ENCODE peak calls at places on chromosomes 3 and 15, in seven cellular contexts. A, Z, W, T, G, V and E are unnamed samples.

GRCh38 chr3:49661281-49661680 is 12.9 kb upstream of the APEH start:
- DNase-seq in A (peak), Z (peak), W (no peak), T (no peak), G (no peak), V (no peak), E (no peak)

GRCh38 chr3:75294124-75294523 is 370.0 kb upstream of the FRG2C start:
- DNase-seq in A (peak), Z (peak), W (peak), T (no peak), G (no peak), V (peak), E (peak)

GRCh38 chr15:33278816-33279612 is 31.8 kb upstream of the RYR3 start:
- DNase-seq in A (no peak), Z (peak), W (peak), T (peak), G (peak), V (no peak), E (no peak)

GRCh38 chr3:71360694-71361093 is 222.8 kb downstream of the FOXP1 start:
- DNase-seq in A (no peak), Z (no peak), W (no peak), T (no peak), G (no peak), V (no peak), E (no peak)

GRCh38 chr3:140905557-140905956 is 36.1 kb upstream of the SLC25A36 start:
- DNase-seq in A (no peak), Z (no peak), W (no peak), T (no peak), G (no peak), V (no peak), E (no peak)

GRCh38 chr3:28139288-28139687 is 102.1 kb upstream of the CMC1 start:
- DNase-seq in A (no peak), Z (no peak), W (no peak), T (no peak), G (no peak), V (no peak), E (no peak)

GRCh38 chr15:85579011-85579701 is 198.8 kb downstream of the AKAP13 start:
- DNase-seq in A (no peak), Z (no peak), W (no peak), T (peak), G (no peak), V (no peak), E (no peak)

GRCh38 chr3:45464336-45464809 is 76.0 kb downstream of the LARS2 start:
- DNase-seq in A (peak), Z (peak), W (peak), T (peak), G (no peak), V (no peak), E (peak)

GRCh38 chr3:56782900-56783299 is 18.8 kb downstream of the ARHGEF3 start:
- DNase-seq in A (no peak), Z (no peak), W (peak), T (peak), G (no peak), V (no peak), E (no peak)

GRCh38 chr15:85457392-85457968 is 77.1 kb downstream of the AKAP13 start:
- DNase-seq in A (no peak), Z (peak), W (no peak), T (no peak), G (no peak), V (no peak), E (no peak)

GRCh38 chr3:14834121-14834520 is 15.4 kb downstream of the FGD5 start:
- DNase-seq in A (no peak), Z (no peak), W (no peak), T (no peak), G (no peak), V (no peak), E (no peak)

GRCh38 chr3:42572278-42572677 is 9.5 kb downstream of the SEC22C start:
- DNase-seq in A (peak), Z (peak), W (peak), T (peak), G (peak), V (peak), E (peak)

GRCh38 chr15:32824777-32825176 is 107.0 kb downstream of the GREM1 start:
- DNase-seq in A (no peak), Z (peak), W (no peak), T (peak), G (no peak), V (peak), E (no peak)

GRCh38 chr3:43097681-43098080 is 8.2 kb downstream of the POMGNT2 start:
- DNase-seq in A (no peak), Z (no peak), W (no peak), T (no peak), G (no peak), V (no peak), E (no peak)

GRCh38 chr3:193016437-193016887 is 98.8 kb upstream of the MB21D2 start:
- DNase-seq in A (no peak), Z (no peak), W (no peak), T (no peak), G (no peak), V (no peak), E (peak)

GRCh38 chr15:68192804-68193521 is 12.2 kb downstream of the CALML4 start:
- DNase-seq in A (no peak), Z (no peak), W (no peak), T (no peak), G (no peak), V (no peak), E (no peak)

GRCh38 chr15:82414536-82415191 is 15.0 kb upstream of the GOLGA6L9 start:
- DNase-seq in A (no peak), Z (peak), W (no peak), T (no peak), G (no peak), V (peak), E (no peak)

GRCh38 chr3:66029014-66029413 is 9.7 kb downstream of the MAGI1 start:
- DNase-seq in A (no peak), Z (no peak), W (no peak), T (no peak), G (no peak), V (no peak), E (no peak)

GRCh38 chr15:31344824-31345605 is 18.4 kb downstream of the KLF13 start:
- DNase-seq in A (no peak), Z (no peak), W (no peak), T (no peak), G (no peak), V (no peak), E (no peak)

GRCh38 chr15:73305331-73306211 is 63.2 kb downstream of the HCN4 start:
- DNase-seq in A (peak), Z (peak), W (peak), T (peak), G (peak), V (peak), E (peak)

GRCh38 chr3:160757624-160758106 is 1.6 kb downstream of the PPM1L start:
- DNase-seq in A (no peak), Z (no peak), W (peak), T (no peak), G (no peak), V (no peak), E (no peak)

GRCh38 chr3:49260711-49261357 is 16.2 kb downstream of the C3orf62 start:
- DNase-seq in A (no peak), Z (no peak), W (no peak), T (no peak), G (peak), V (peak), E (no peak)

GRCh38 chr3:187841552-187841951 is 96.3 kb upstream of the BCL6 start:
- DNase-seq in A (no peak), Z (peak), W (peak), T (no peak), G (no peak), V (no peak), E (no peak)
- TF ChIP-seq CTCF in A (no peak), Z (no peak), W (no peak), T (no peak), G (no peak), V (no peak), E (no peak)

GRCh38 chr3:185688808-185689207 is 102.7 kb downstream of the SENP2 start:
- DNase-seq in A (no peak), Z (peak), W (peak), T (peak), G (peak), V (peak), E (no peak)
- TF ChIP-seq MAX in A (no peak), Z (no peak), W (no peak), T (no peak), G (peak), V (no peak), E (no peak)

GRCh38 chr15:63920504-63921178 is 86.9 kb upstream of the HERC1 start:
- DNase-seq in A (no peak), Z (no peak), W (no peak), T (no peak), G (no peak), V (no peak), E (no peak)

GRCh38 chr15:63928185-63928852 is 94.6 kb upstream of the HERC1 start:
- DNase-seq in A (no peak), Z (no peak), W (no peak), T (peak), G (no peak), V (peak), E (no peak)

GRCh38 chr15:63922551-63923315 is 89.0 kb upstream of the HERC1 start:
- DNase-seq in A (no peak), Z (no peak), W (no peak), T (no peak), G (no peak), V (no peak), E (no peak)

GRCh38 chr15:63918901-63919348 is 85.2 kb upstream of the HERC1 start:
- DNase-seq in A (peak), Z (no peak), W (no peak), T (no peak), G (no peak), V (no peak), E (no peak)

GRCh38 chr15:63923993-63924950 is 90.5 kb upstream of the HERC1 start:
- DNase-seq in A (no peak), Z (no peak), W (no peak), T (no peak), G (no peak), V (no peak), E (no peak)
- TF ChIP-seq CTCF in A (no peak), Z (no peak), W (no peak), T (no peak), G (no peak), V (no peak), E (no peak)

GRCh38 chr15:90085565-90085964 is 16.7 kb downstream of the IDH2 start:
- DNase-seq in A (no peak), Z (no peak), W (peak), T (no peak), G (no peak), V (no peak), E (no peak)

GRCh38 chr15:90086868-90087268 is 15.4 kb downstream of the IDH2 start:
- DNase-seq in A (peak), Z (peak), W (peak), T (peak), G (no peak), V (peak), E (peak)

GRCh38 chr15:90084876-90085423 is 17.3 kb downstream of the IDH2 start:
- DNase-seq in A (no peak), Z (no peak), W (no peak), T (no peak), G (no peak), V (no peak), E (no peak)

GRCh38 chr15:90090226-90090848 is 11.9 kb downstream of the IDH2 start:
- DNase-seq in A (no peak), Z (no peak), W (no peak), T (no peak), G (no peak), V (no peak), E (no peak)

GRCh38 chr15:90087454-90088154 is 14.7 kb downstream of the IDH2 start:
- DNase-seq in A (peak), Z (peak), W (peak), T (peak), G (no peak), V (peak), E (no peak)
- TF ChIP-seq MAX in A (no peak), Z (no peak), W (no peak), T (no peak), G (no peak), V (no peak), E (no peak)

GRCh38 chr15:61861962-61862361 is 198.3 kb downstream of the VPS13C start:
- DNase-seq in A (no peak), Z (no peak), W (no peak), T (no peak), G (no peak), V (no peak), E (no peak)

GRCh38 chr15:61857169-61857829 is 202.9 kb downstream of the VPS13C start:
- DNase-seq in A (no peak), Z (no peak), W (no peak), T (peak), G (no peak), V (no peak), E (no peak)

GRCh38 chr15:61853195-61853594 is 207.1 kb downstream of the VPS13C start:
- DNase-seq in A (no peak), Z (no peak), W (no peak), T (no peak), G (no peak), V (no peak), E (no peak)

DNA sequence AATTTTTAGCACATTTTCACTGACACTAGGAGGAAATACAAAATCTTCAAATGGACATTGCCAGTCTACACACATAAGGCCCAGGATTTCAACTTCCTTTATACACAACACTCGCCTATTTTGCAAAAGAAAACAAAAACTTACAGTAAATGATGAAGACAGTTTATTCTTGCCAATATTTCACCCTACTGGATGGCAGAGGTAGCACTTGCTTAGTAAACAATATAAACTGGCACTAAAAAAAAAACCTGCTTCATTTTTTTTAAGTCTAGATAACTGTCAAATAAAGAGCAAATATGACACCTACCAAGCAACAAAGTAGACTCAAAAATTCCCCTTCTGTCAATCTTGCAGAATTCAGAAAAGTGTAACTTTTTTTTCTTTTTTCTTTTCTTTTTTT is 204.0 kb downstream of the VPS13C start:
- DNase-seq in A (no peak), Z (no peak), W (no peak), T (no peak), G (no peak), V (no peak), E (no peak)
- TF ChIP-seq CTCF in A (no peak), Z (no peak), W (no peak), T (no peak), G (no peak), V (no peak), E (no peak)

DNA sequence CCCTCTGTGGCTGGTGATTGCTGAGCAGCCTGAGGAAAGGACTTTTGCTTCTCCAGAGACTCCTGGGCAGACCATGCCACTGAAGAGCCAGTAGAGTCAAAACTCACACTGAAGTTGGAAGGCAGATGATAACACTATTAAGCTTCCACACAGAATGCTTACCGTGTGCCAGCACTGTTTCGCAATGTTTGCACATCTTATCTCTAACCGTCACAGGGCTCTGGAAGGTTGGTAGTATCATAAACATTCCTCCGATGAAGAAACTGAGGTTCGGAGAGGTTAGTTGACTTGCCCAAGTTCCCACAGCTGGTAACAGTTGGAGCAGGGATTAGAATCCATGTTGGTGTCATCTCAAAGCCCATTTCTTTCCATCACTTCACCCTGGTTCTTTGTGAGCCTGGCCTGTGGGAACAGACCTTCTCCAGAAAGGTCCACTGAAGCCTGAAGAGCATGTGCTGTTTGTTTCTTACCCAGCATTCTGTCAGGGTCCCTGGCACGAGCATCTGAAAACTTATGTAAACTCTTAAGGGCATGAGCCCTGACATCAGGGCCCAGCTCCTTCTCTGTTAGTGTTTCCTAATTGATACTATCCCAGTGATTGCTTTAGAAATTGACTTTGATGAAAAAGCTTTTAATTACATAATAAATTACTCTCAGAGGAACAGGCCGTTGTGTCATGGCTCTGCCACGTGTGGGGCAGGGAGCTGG is 77.0 kb upstream of the PRR23C start:
- DNase-seq in A (no peak), Z (peak), W (peak), T (no peak), G (no peak), V (peak), E (no peak)
- TF ChIP-seq MAX in A (no peak), Z (no peak), W (peak), T (no peak), G (no peak), V (no peak), E (no peak)

DNA sequence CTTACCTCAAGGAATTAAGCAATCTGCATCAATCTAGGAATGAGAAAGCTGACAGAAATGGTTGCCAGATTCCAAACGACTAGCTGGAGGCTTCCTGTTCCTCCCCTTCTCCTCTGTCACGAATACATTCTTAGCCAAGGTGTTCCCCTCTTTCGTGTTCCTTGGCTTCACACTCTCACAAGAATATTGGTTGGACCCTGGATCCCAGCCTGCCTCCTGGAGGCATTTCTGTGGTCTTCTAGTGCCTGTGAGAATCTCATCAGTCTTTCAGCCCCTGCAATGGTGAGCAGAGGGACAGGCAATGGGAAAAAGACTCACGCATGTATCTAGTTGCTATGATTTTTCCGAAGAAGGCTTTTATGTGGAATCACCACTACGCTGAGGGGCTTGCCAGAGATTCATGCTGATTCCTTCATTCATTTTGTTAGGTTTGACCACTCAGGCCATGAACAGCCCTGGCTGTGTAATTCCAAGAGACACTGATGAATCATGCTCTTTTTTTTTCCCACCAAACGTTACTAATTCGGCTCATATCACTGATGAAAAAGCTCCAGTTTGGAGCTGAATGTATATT is 1.6 kb upstream of the P3H2 start:
- DNase-seq in A (no peak), Z (no peak), W (no peak), T (no peak), G (no peak), V (no peak), E (no peak)
- TF ChIP-seq CTCF in A (no peak), Z (no peak), W (no peak), T (no peak), G (no peak), V (no peak), E (no peak)

DNA sequence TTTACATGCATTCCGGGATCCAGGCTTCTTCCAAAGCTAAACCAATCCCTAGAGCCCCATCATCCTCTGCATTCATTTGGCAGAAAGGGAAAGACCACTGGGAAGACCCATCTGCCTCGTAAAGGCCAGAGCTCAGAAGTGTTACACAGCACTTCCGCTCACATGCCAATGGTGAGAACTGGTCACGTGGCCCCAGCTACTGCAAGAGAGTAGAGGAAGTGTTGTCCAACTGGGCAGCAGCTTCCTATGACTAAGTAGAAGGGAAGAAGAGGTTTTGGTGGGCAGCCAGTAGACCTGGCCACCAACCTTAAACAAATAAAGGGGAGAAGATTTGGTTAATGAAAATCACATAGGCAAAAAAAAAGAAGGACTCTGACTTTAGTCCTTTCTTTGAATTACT is 74.4 kb upstream of the PPP2R3A start:
- DNase-seq in A (no peak), Z (no peak), W (peak), T (no peak), G (no peak), V (no peak), E (no peak)
- TF ChIP-seq MAX in A (no peak), Z (no peak), W (peak), T (no peak), G (no peak), V (no peak), E (no peak)

GRCh38 chr15:42009022-42009421 is 11.8 kb downstream of the PLA2G4E start:
- DNase-seq in A (no peak), Z (no peak), W (no peak), T (no peak), G (no peak), V (no peak), E (no peak)

GRCh38 chr15:42009474-42009873 is 11.4 kb downstream of the PLA2G4E start:
- DNase-seq in A (no peak), Z (no peak), W (no peak), T (no peak), G (no peak), V (no peak), E (no peak)

GRCh38 chr15:42011074-42011473 is 9.8 kb downstream of the PLA2G4E start:
- DNase-seq in A (no peak), Z (no peak), W (no peak), T (no peak), G (no peak), V (no peak), E (no peak)

GRCh38 chr15:42010434-42010833 is 10.4 kb downstream of the PLA2G4E start:
- DNase-seq in A (no peak), Z (no peak), W (no peak), T (no peak), G (peak), V (no peak), E (no peak)

GRCh38 chr15:42007386-42007785 is 13.5 kb downstream of the PLA2G4E start:
- DNase-seq in A (no peak), Z (no peak), W (no peak), T (no peak), G (no peak), V (no peak), E (no peak)
- TF ChIP-seq CTCF in A (no peak), Z (no peak), W (no peak), T (no peak), G (no peak), V (no peak), E (no peak)